ENCODE peak calls at places on chromosomes 11 and 22, in ten cellular contexts. C is upper lobe of right lung; Y is MM.1S; M is esophagus squamous epithelium; X is heart left ventricle; R is CD8-positive, alpha-beta T cell; W is HCT116; T is transverse colon; L is IMR-90; V is lower lobe of right lung. B is an unnamed sample.

GRCh38 chr11:130640526-130640925 is 192.1 kb downstream of the ADAMTS15 start:
- DNase-seq in T (no peak), R (no peak), V (no peak), L (no peak), M (no peak), W (no peak), X (no peak), C (no peak), Y (no peak), B (no peak)

GRCh38 chr11:17267576-17267975 is 9.0 kb upstream of the NUCB2 start:
- DNase-seq in V (no peak), L (peak; percentile 33), X (no peak), Y (peak; percentile 24), C (no peak), M (no peak), T (no peak), R (no peak), W (peak; percentile 99), B (no peak)

GRCh38 chr11:105937738-105938137 is 84.3 kb downstream of the MSANTD4 start:
- DNase-seq in M (no peak), X (no peak), W (peak; percentile 31), R (no peak), T (no peak), L (peak; percentile 46), Y (no peak), C (no peak), V (no peak), B (no peak)

GRCh38 chr22:37892566-37893338 is 13.3 kb upstream of the MICALL1 start:
- DNase-seq in X (peak; percentile 59), W (no peak), T (no peak), M (no peak), C (peak; percentile 74), L (no peak), V (peak; percentile 69), R (no peak), Y (no peak), B (no peak)

GRCh38 chr22:25153961-25154685 is 45.5 kb upstream of the CRYBB3 start:
- DNase-seq in W (no peak), C (peak; percentile 78), T (peak; percentile 80), Y (no peak), M (no peak), X (peak; percentile 68), L (no peak), R (no peak), V (peak; percentile 81), B (peak; percentile 78)

GRCh38 chr11:7019500-7020182 is 505 bp downstream of the ZNF214 start:
- DNase-seq in X (peak; percentile 18), T (peak; percentile 14), L (peak; percentile 20), V (peak; percentile 51), W (no peak), R (no peak), C (peak; percentile 66), M (no peak), Y (no peak), B (peak; percentile 32)

GRCh38 chr22:32603651-32604540 is 129.3 kb downstream of the FBXO7 start:
- DNase-seq in V (no peak), W (no peak), M (no peak), L (no peak), R (no peak), X (peak; percentile 58), T (no peak), Y (no peak), C (no peak), B (peak; percentile 38)

GRCh38 chr22:17570851-17571631 is 7.7 kb downstream of the SLC25A18 start:
- DNase-seq in R (no peak), C (peak; percentile 79), Y (no peak), M (no peak), W (no peak), L (peak; percentile 83), T (peak; percentile 76), X (peak; percentile 70), V (peak; percentile 71), B (peak; percentile 65)

GRCh38 chr11:122578168-122578825 is 77.2 kb upstream of the UBASH3B start:
- DNase-seq in T (no peak), V (no peak), W (no peak), M (no peak), L (no peak), R (no peak), Y (no peak), X (no peak), C (no peak), B (no peak)

GRCh38 chr11:4074266-4074665 is 20.3 kb upstream of the RRM1 start:
- DNase-seq in Y (no peak), R (no peak), W (no peak), C (peak; percentile 60), V (no peak), M (no peak), L (no peak), T (no peak), X (no peak), B (no peak)

GRCh38 chr11:120149246-120149645 is 11.3 kb upstream of the TRIM29 start:
- DNase-seq in R (no peak), V (no peak), T (no peak), Y (no peak), M (no peak), C (no peak), W (no peak), X (no peak), L (no peak), B (no peak)

GRCh38 chr11:120151536-120151935 is 13.6 kb upstream of the TRIM29 start:
- DNase-seq in L (no peak), M (no peak), Y (no peak), X (no peak), V (no peak), T (no peak), W (no peak), C (no peak), R (no peak), B (no peak)

GRCh38 chr11:120146413-120147093 is 8.6 kb upstream of the TRIM29 start:
- DNase-seq in X (no peak), L (no peak), W (no peak), Y (no peak), R (no peak), V (no peak), T (no peak), M (no peak), C (no peak), B (no peak)

GRCh38 chr11:120147094-120147949 is 9.4 kb upstream of the TRIM29 start:
- DNase-seq in W (no peak), V (no peak), Y (no peak), X (no peak), R (peak; percentile 36), M (no peak), T (no peak), C (no peak), L (no peak), B (peak; percentile 15)

GRCh38 chr11:120147950-120148270 is 10.0 kb upstream of the TRIM29 start:
- DNase-seq in Y (no peak), L (no peak), W (no peak), C (no peak), V (no peak), M (no peak), R (peak; percentile 11), T (no peak), X (no peak), B (no peak)
- H3K27me3 ChIP-seq in Y (peaks cover 27% of the 10 kb centered on the region), L (peaks cover 39% of the 10 kb centered on the region), W (peaks cover 18% of the 10 kb centered on the region), C (peaks cover 31% of the 10 kb centered on the region), V (peaks cover 22% of the 10 kb centered on the region), M (no peaks in the 10 kb centered on the region), R (peaks cover 5% of the 10 kb centered on the region), T (peaks cover 41% of the 10 kb centered on the region), X (peaks cover 48% of the 10 kb centered on the region), B (no peaks in the 10 kb centered on the region)

GRCh38 chr11:12640355-12640754 is 33.9 kb upstream of the TEAD1 start:
- DNase-seq in T (no peak), R (no peak), M (no peak), V (no peak), Y (no peak), L (no peak), C (no peak), W (no peak), X (no peak), B (no peak)
- TF ChIP-seq CTCF in T (no peak), R (no peak), M (no peak), V (no peak), Y (no peak), L (no peak), C (no peak), W (no peak), X (no peak), B (no peak)

DNA sequence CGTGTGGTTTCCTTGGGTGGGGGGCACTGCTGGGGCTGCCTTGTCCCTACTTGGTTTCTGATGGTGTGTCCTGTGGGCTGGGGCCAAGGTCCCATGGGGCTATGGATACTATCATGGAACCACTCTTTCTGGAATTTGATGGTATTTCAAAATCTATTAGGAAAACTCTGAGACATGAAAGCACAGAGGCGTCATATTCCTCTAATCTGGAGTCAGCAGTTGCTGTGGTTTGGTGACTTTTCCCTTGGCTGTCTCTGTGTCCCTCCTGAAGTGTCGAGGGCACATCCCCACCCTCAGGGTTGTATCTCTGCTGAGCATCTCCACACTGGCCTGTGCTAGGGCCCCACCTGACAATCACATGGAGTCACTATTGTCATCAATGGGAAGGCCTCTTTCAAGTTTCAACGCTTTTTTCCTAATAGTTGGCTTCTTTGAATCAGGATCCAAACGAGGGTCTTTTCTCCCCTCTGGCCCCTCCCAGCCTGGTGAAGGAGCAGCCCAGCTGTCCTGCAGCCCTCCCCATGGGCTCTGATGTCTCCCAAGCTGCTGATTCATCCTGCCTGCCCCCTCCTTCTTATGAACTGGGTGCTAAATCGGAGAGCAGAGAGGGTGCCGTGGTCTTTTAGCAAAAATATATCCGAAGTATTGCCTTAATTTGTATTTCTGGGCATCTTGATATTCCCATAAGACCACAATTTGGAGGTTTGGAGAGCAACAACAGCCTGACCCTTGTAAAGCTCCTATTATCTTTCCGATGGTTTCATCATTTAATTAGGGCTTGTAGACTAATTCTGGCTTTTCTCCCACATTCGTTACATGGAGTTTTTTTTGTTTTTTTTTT is 38.5 kb downstream of the MED15 start:
- DNase-seq in L (no peak), X (no peak), V (peak; percentile 16), C (no peak), T (no peak), W (no peak), R (no peak), Y (no peak), M (no peak), B (no peak)
- H3K4me1 ChIP-seq in L (peaks cover 27% of the 10 kb centered on the region), X (peaks cover 38% of the 10 kb centered on the region), V (peaks cover 32% of the 10 kb centered on the region), C (peaks cover 19% of the 10 kb centered on the region), T (peaks cover 23% of the 10 kb centered on the region), W (no peaks in the 10 kb centered on the region), R (peaks cover 61% of the 10 kb centered on the region), Y (no peaks in the 10 kb centered on the region), M (peaks cover 38% of the 10 kb centered on the region), B (peaks cover 39% of the 10 kb centered on the region)

GRCh38 chr22:49850021-49850911 is 3.4 kb upstream of the ZBED4 start:
- DNase-seq in C (peak; percentile 65), L (no peak), Y (no peak), T (no peak), W (no peak), R (no peak), X (no peak), M (no peak), V (no peak), B (no peak)

GRCh38 chr22:49848690-49849160 is 4.9 kb upstream of the ZBED4 start:
- DNase-seq in R (no peak), C (peak; percentile 69), T (no peak), L (no peak), Y (no peak), W (no peak), X (no peak), M (no peak), V (no peak), B (no peak)

GRCh38 chr22:49850959-49851815 is 2.5 kb upstream of the ZBED4 start:
- DNase-seq in W (no peak), X (no peak), V (no peak), R (no peak), T (no peak), Y (no peak), C (peak; percentile 48), L (no peak), M (no peak), B (no peak)

GRCh38 chr22:49847751-49848689 is 5.6 kb upstream of the ZBED4 start:
- DNase-seq in R (no peak), T (peak; percentile 37), X (peak; percentile 23), Y (no peak), W (no peak), C (peak; percentile 80), V (peak; percentile 77), M (no peak), L (no peak), B (no peak)

GRCh38 chr22:49849161-49850020 is 4.3 kb upstream of the ZBED4 start:
- DNase-seq in L (no peak), T (no peak), R (no peak), X (no peak), Y (no peak), C (peak; percentile 66), V (no peak), W (no peak), M (no peak), B (no peak)
- H3K27me3 ChIP-seq in L (peaks cover 61% of the 10 kb centered on the region), T (peaks cover 49% of the 10 kb centered on the region), R (no peaks in the 10 kb centered on the region), X (peaks cover 38% of the 10 kb centered on the region), Y (peaks cover 37% of the 10 kb centered on the region), C (peaks cover 26% of the 10 kb centered on the region), V (peaks cover 35% of the 10 kb centered on the region), W (no peaks in the 10 kb centered on the region), M (peaks cover 16% of the 10 kb centered on the region), B (peaks cover 21% of the 10 kb centered on the region)